ENCODE peak calls at places on chromosomes 12 and 14, in nine cellular contexts. L, M, V, J, F, E, I, Q and C are unnamed samples.

GRCh38 chr12:62720661-62721330 is 214.2 kb downstream of the PPM1H start:
- DNase-seq in I (no peak), V (no peak), L (no peak), M (no peak), E (peak; percentile 69), Q (no peak), J (no peak), F (peak; percentile 37), C (no peak)

GRCh38 chr12:29796823-29797263 is 13.1 kb upstream of the TMTC1 start:
- DNase-seq in J (no peak), F (peak; percentile 92), V (no peak), E (no peak), Q (peak; percentile 29), I (no peak), M (no peak), L (peak; percentile 94), C (no peak)

GRCh38 chr12:6938353-6939186 is 5.0 kb upstream of the RNU7-1 start:
- DNase-seq in J (no peak), V (no peak), E (no peak), L (no peak), I (no peak), M (no peak), Q (no peak), F (no peak), C (no peak)

GRCh38 chr12:107511292-107511691 is 174.3 kb upstream of the PWP1 start:
- DNase-seq in L (peak; percentile 96), J (no peak), E (no peak), F (no peak), V (no peak), Q (no peak), M (no peak), I (no peak), C (no peak)

GRCh38 chr14:94458558-94459200 is 6.1 kb upstream of the SERPINA11 start:
- DNase-seq in J (no peak), E (no peak), F (no peak), I (no peak), V (no peak), L (peak; percentile 47), Q (no peak), M (no peak), C (no peak)

GRCh38 chr14:48035836-48036235 is 360.4 kb upstream of the MDGA2 start:
- DNase-seq in V (no peak), Q (no peak), I (no peak), E (no peak), L (no peak), F (no peak), M (no peak), J (no peak), C (no peak)

GRCh38 chr14:24504425-24504824 is 3.6 kb downstream of the CMA1 start:
- DNase-seq in J (no peak), V (no peak), F (no peak), Q (no peak), L (no peak), I (no peak), E (no peak), M (no peak), C (no peak)

GRCh38 chr12:70367268-70368141 is 1.4 kb downstream of the KCNMB4 start:
- DNase-seq in V (no peak), L (peak; percentile 15), F (peak; percentile 18), J (no peak), E (no peak), M (no peak), Q (no peak), I (no peak), C (no peak)

GRCh38 chr12:104720346-104721064 is 237.6 kb downstream of the SLC41A2 start:
- DNase-seq in L (no peak), I (no peak), E (no peak), Q (no peak), F (peak; percentile 32), V (peak; percentile 35), M (peak; percentile 69), J (peak; percentile 49), C (peak; percentile 57)

GRCh38 chr12:51214895-51215294 is 3.0 kb downstream of the POU6F1 start:
- DNase-seq in F (no peak), E (no peak), M (no peak), L (no peak), I (no peak), J (no peak), V (no peak), Q (no peak), C (no peak)

GRCh38 chr12:100279612-100280244 is 12.8 kb downstream of the SCYL2 start:
- DNase-seq in F (peak; percentile 22), I (no peak), E (no peak), L (no peak), V (no peak), J (no peak), M (no peak), Q (no peak), C (no peak)

GRCh38 chr12:6767592-6768384 is 1.6 kb downstream of the PTMS start:
- DNase-seq in L (no peak), F (peak; percentile 63), M (no peak), E (no peak), V (no peak), J (no peak), I (no peak), Q (no peak), C (no peak)

GRCh38 chr14:100362311-100362927 is 39.3 kb downstream of the SLC25A47 start:
- DNase-seq in J (no peak), E (no peak), L (no peak), I (no peak), M (no peak), Q (no peak), V (no peak), F (peak; percentile 80), C (no peak)

GRCh38 chr12:58479403-58479802 is 440.9 kb downstream of the LRIG3 start:
- DNase-seq in Q (no peak), V (no peak), M (no peak), E (no peak), L (no peak), J (no peak), I (no peak), F (no peak), C (no peak)

GRCh38 chr14:94176808-94177207 is 2.7 kb downstream of the PPP4R4 start:
- DNase-seq in E (no peak), L (no peak), I (no peak), J (no peak), Q (peak; percentile 44), F (no peak), M (no peak), V (no peak), C (no peak)

GRCh38 chr12:29725587-29726320 is 58.0 kb downstream of the TMTC1 start:
- DNase-seq in F (peak; percentile 66), M (no peak), L (peak; percentile 78), E (peak; percentile 84), Q (no peak), V (no peak), J (no peak), I (no peak), C (no peak)

GRCh38 chr14:88079624-88080023 is 74.7 kb downstream of the GPR65 start:
- DNase-seq in Q (no peak), L (no peak), V (no peak), E (no peak), M (no peak), I (no peak), J (no peak), F (no peak), C (no peak)

GRCh38 chr12:116481726-116482125 is 77.5 kb upstream of the MAP1LC3B2 start:
- DNase-seq in F (no peak), Q (no peak), L (no peak), I (no peak), M (no peak), E (no peak), V (no peak), J (no peak), C (no peak)

GRCh38 chr12:3311027-3311402 is 180.0 kb upstream of the PRMT8 start:
- DNase-seq in F (no peak), L (no peak), I (no peak), V (no peak), M (no peak), J (no peak), Q (peak; percentile 88), E (peak; percentile 90), C (no peak)

GRCh38 chr14:22388669-22389625 is 200.1 kb downstream of the DAD1 start:
- DNase-seq in F (peak; percentile 57), J (no peak), L (peak; percentile 43), I (no peak), Q (peak; percentile 16), E (no peak), V (no peak), M (no peak), C (no peak)

GRCh38 chr14:101233861-101234587 is 327.3 kb upstream of the DIO3 start:
- DNase-seq in F (no peak), L (no peak), E (no peak), I (peak; percentile 20), J (no peak), Q (no peak), M (no peak), V (no peak), C (no peak)

GRCh38 chr14:88289214-88289613 is 33.9 kb downstream of the KCNK10 start:
- DNase-seq in M (no peak), L (peak; percentile 63), V (no peak), E (no peak), I (no peak), Q (peak; percentile 11), F (no peak), J (no peak), C (no peak)

GRCh38 chr12:27229367-27229766 is 14.7 kb upstream of the STK38L start:
- DNase-seq in I (no peak), M (no peak), J (no peak), E (no peak), V (no peak), F (no peak), L (no peak), Q (no peak), C (no peak)

GRCh38 chr12:117155278-117156060 is 34.8 kb downstream of the FBXO21 start:
- DNase-seq in F (peak; percentile 28), L (peak; percentile 8), V (peak; percentile 62), M (peak; percentile 62), Q (peak; percentile 94), E (peak; percentile 83), J (peak; percentile 78), I (no peak), C (peak; percentile 87)

GRCh38 chr12:561908-562593 is 101.2 kb downstream of the NINJ2 start:
- DNase-seq in V (no peak), E (no peak), I (no peak), Q (no peak), F (no peak), L (no peak), J (no peak), M (no peak), C (no peak)

GRCh38 chr12:80648866-80649265 is 58.6 kb upstream of the MYF6 start:
- DNase-seq in V (no peak), J (no peak), M (no peak), E (no peak), L (peak; percentile 69), F (peak; percentile 8), I (no peak), Q (peak; percentile 12), C (no peak)

GRCh38 chr12:95216704-95217376 is 427 bp downstream of the FGD6 start:
- DNase-seq in E (no peak), F (no peak), I (no peak), J (no peak), M (no peak), Q (peak; percentile 26), L (no peak), V (no peak), C (no peak)

GRCh38 chr12:81573228-81573627 is 185.9 kb downstream of the PPFIA2 start:
- DNase-seq in E (no peak), M (no peak), Q (no peak), V (no peak), L (peak; percentile 22), F (peak; percentile 29), I (no peak), J (no peak), C (no peak)

GRCh38 chr14:104345316-104346111 is 207.1 kb downstream of the KIF26A start:
- DNase-seq in F (no peak), V (no peak), L (no peak), M (no peak), J (no peak), E (peak; percentile 91), Q (no peak), I (peak; percentile 51), C (no peak)

GRCh38 chr14:33052899-33053400 is 114.3 kb downstream of the NPAS3 start:
- DNase-seq in V (no peak), I (no peak), L (no peak), E (peak; percentile 76), F (no peak), J (no peak), Q (no peak), M (no peak), C (no peak)

GRCh38 chr12:121443193-121443829 is 43.4 kb downstream of the RNF34 start:
- DNase-seq in M (peak; percentile 53), F (peak; percentile 79), L (peak; percentile 71), J (peak; percentile 92), E (peak; percentile 61), I (peak; percentile 84), Q (peak; percentile 84), V (peak; percentile 54), C (peak; percentile 91)